ENCODE peak calls at places on chromosome 3, in nine cellular contexts. One of them, this sample, is unnamed.

GRCh38 chr3:190443257-190443656 is 6.4 kb downstream of the TMEM207 start:
- DNase-seq in esophagus squamous epithelium: no peak
- DNase-seq in A549: peak
- DNase-seq in uterus: no peak
- DNase-seq in adrenal gland: no peak
- DNase-seq in HepG2: peak
- DNase-seq in K562: no peak
- DNase-seq in suprapubic skin: no peak
- DNase-seq in ovary: no peak
- DNase-seq in this sample: no peak

GRCh38 chr3:9754678-9755077 is 4.9 kb downstream of the OGG1 start:
- DNase-seq in esophagus squamous epithelium: no peak
- DNase-seq in A549: no peak
- DNase-seq in uterus: no peak
- DNase-seq in adrenal gland: no peak
- DNase-seq in HepG2: no peak
- DNase-seq in K562: no peak
- DNase-seq in suprapubic skin: no peak
- DNase-seq in ovary: no peak
- DNase-seq in this sample: no peak

GRCh38 chr3:171791695-171792082 is 18.6 kb downstream of the PLD1 start:
- DNase-seq in esophagus squamous epithelium: no peak
- DNase-seq in A549: no peak
- DNase-seq in uterus: no peak
- DNase-seq in adrenal gland: no peak
- DNase-seq in HepG2: peak
- DNase-seq in K562: no peak
- DNase-seq in suprapubic skin: no peak
- DNase-seq in ovary: no peak
- DNase-seq in this sample: no peak

GRCh38 chr3:4421121-4421520 is 45.9 kb downstream of the SUMF1 start:
- DNase-seq in esophagus squamous epithelium: no peak
- DNase-seq in A549: peak
- DNase-seq in uterus: no peak
- DNase-seq in adrenal gland: no peak
- DNase-seq in HepG2: no peak
- DNase-seq in K562: peak
- DNase-seq in suprapubic skin: no peak
- DNase-seq in ovary: no peak
- DNase-seq in this sample: no peak

GRCh38 chr3:194575484-194576210 is 57.6 kb downstream of the TMEM44 start:
- DNase-seq in esophagus squamous epithelium: no peak
- DNase-seq in A549: peak
- DNase-seq in uterus: no peak
- DNase-seq in adrenal gland: no peak
- DNase-seq in HepG2: no peak
- DNase-seq in K562: peak
- DNase-seq in suprapubic skin: no peak
- DNase-seq in ovary: peak
- DNase-seq in this sample: no peak

GRCh38 chr3:24684506-24685023 is 189.9 kb upstream of the THRB start:
- DNase-seq in esophagus squamous epithelium: no peak
- DNase-seq in A549: no peak
- DNase-seq in uterus: no peak
- DNase-seq in adrenal gland: no peak
- DNase-seq in HepG2: no peak
- DNase-seq in K562: no peak
- DNase-seq in suprapubic skin: no peak
- DNase-seq in ovary: no peak
- DNase-seq in this sample: no peak

GRCh38 chr3:134772591-134772990 is 22.5 kb upstream of the EPHB1 start:
- DNase-seq in esophagus squamous epithelium: no peak
- DNase-seq in A549: no peak
- DNase-seq in uterus: no peak
- DNase-seq in adrenal gland: no peak
- DNase-seq in HepG2: no peak
- DNase-seq in K562: no peak
- DNase-seq in suprapubic skin: no peak
- DNase-seq in ovary: no peak
- DNase-seq in this sample: no peak

GRCh38 chr3:62149962-62150361 is 223.4 kb downstream of the FEZF2 start:
- DNase-seq in esophagus squamous epithelium: no peak
- DNase-seq in A549: no peak
- DNase-seq in uterus: no peak
- DNase-seq in adrenal gland: no peak
- DNase-seq in HepG2: no peak
- DNase-seq in K562: no peak
- DNase-seq in suprapubic skin: no peak
- DNase-seq in ovary: no peak
- DNase-seq in this sample: no peak

GRCh38 chr3:49295489-49296058 is 18.5 kb upstream of the C3orf62 start:
- DNase-seq in esophagus squamous epithelium: no peak
- DNase-seq in A549: peak
- DNase-seq in uterus: peak
- DNase-seq in adrenal gland: no peak
- DNase-seq in HepG2: peak
- DNase-seq in K562: peak
- DNase-seq in suprapubic skin: no peak
- DNase-seq in ovary: peak
- DNase-seq in this sample: no peak

GRCh38 chr3:10557783-10558373 is 52.5 kb upstream of the ATP2B2 start:
- DNase-seq in esophagus squamous epithelium: no peak
- DNase-seq in A549: peak
- DNase-seq in uterus: no peak
- DNase-seq in adrenal gland: peak
- DNase-seq in HepG2: no peak
- DNase-seq in K562: no peak
- DNase-seq in suprapubic skin: peak
- DNase-seq in ovary: no peak
- DNase-seq in this sample: no peak

GRCh38 chr3:70090322-70090913 is 90.9 kb downstream of the SAMMSON start:
- DNase-seq in esophagus squamous epithelium: no peak
- DNase-seq in A549: peak
- DNase-seq in uterus: no peak
- DNase-seq in adrenal gland: no peak
- DNase-seq in HepG2: no peak
- DNase-seq in K562: peak
- DNase-seq in suprapubic skin: no peak
- DNase-seq in ovary: no peak
- DNase-seq in this sample: no peak

GRCh38 chr3:14238356-14238755 is 59.7 kb downstream of the LSM3 start:
- DNase-seq in esophagus squamous epithelium: no peak
- DNase-seq in A549: no peak
- DNase-seq in uterus: no peak
- DNase-seq in adrenal gland: no peak
- DNase-seq in HepG2: no peak
- DNase-seq in K562: no peak
- DNase-seq in suprapubic skin: peak
- DNase-seq in ovary: peak
- DNase-seq in this sample: no peak

GRCh38 chr3:77871436-77871835 is 831.5 kb downstream of the ROBO2 start:
- DNase-seq in esophagus squamous epithelium: no peak
- DNase-seq in A549: no peak
- DNase-seq in uterus: no peak
- DNase-seq in adrenal gland: no peak
- DNase-seq in HepG2: no peak
- DNase-seq in K562: no peak
- DNase-seq in suprapubic skin: no peak
- DNase-seq in ovary: no peak
- DNase-seq in this sample: no peak

GRCh38 chr3:127412578-127413317 is 124.9 kb upstream of the PRR20G start:
- DNase-seq in esophagus squamous epithelium: no peak
- DNase-seq in A549: no peak
- DNase-seq in uterus: no peak
- DNase-seq in adrenal gland: peak
- DNase-seq in HepG2: no peak
- DNase-seq in K562: no peak
- DNase-seq in suprapubic skin: peak
- DNase-seq in ovary: peak
- DNase-seq in this sample: no peak

GRCh38 chr3:183825380-183826161 is at the start of gene MAP6D1:
- DNase-seq in esophagus squamous epithelium: no peak
- DNase-seq in A549: peak
- DNase-seq in uterus: no peak
- DNase-seq in adrenal gland: peak
- DNase-seq in HepG2: no peak
- DNase-seq in K562: no peak
- DNase-seq in suprapubic skin: peak
- DNase-seq in ovary: no peak
- DNase-seq in this sample: peak
- TF ChIP-seq POLR2A in esophagus squamous epithelium: no peak
- TF ChIP-seq POLR2A in A549: peak
- TF ChIP-seq POLR2A in uterus: no peak
- TF ChIP-seq POLR2A in adrenal gland: no peak
- TF ChIP-seq POLR2A in HepG2: no peak
- TF ChIP-seq POLR2A in K562: no peak
- TF ChIP-seq POLR2A in suprapubic skin: no peak
- TF ChIP-seq POLR2A in ovary: no peak
- TF ChIP-seq POLR2A in this sample: no peak

GRCh38 chr3:184337315-184337714 is at the start of gene FAM131A:
- DNase-seq in esophagus squamous epithelium: no peak
- DNase-seq in A549: no peak
- DNase-seq in uterus: peak
- DNase-seq in adrenal gland: peak
- DNase-seq in HepG2: no peak
- DNase-seq in K562: no peak
- DNase-seq in suprapubic skin: no peak
- DNase-seq in ovary: peak
- DNase-seq in this sample: peak

GRCh38 chr3:184336484-184337230 is 743 bp upstream of the FAM131A start:
- DNase-seq in esophagus squamous epithelium: no peak
- DNase-seq in A549: no peak
- DNase-seq in uterus: peak
- DNase-seq in adrenal gland: peak
- DNase-seq in HepG2: peak
- DNase-seq in K562: no peak
- DNase-seq in suprapubic skin: no peak
- DNase-seq in ovary: no peak
- DNase-seq in this sample: peak

GRCh38 chr3:184334470-184335158 is 2.8 kb upstream of the FAM131A start:
- DNase-seq in esophagus squamous epithelium: no peak
- DNase-seq in A549: peak
- DNase-seq in uterus: no peak
- DNase-seq in adrenal gland: peak
- DNase-seq in HepG2: no peak
- DNase-seq in K562: no peak
- DNase-seq in suprapubic skin: no peak
- DNase-seq in ovary: no peak
- DNase-seq in this sample: no peak

GRCh38 chr3:184335291-184335660 is 2.1 kb upstream of the FAM131A start:
- DNase-seq in esophagus squamous epithelium: no peak
- DNase-seq in A549: peak
- DNase-seq in uterus: no peak
- DNase-seq in adrenal gland: peak
- DNase-seq in HepG2: no peak
- DNase-seq in K562: no peak
- DNase-seq in suprapubic skin: no peak
- DNase-seq in ovary: no peak
- DNase-seq in this sample: peak

DNA sequence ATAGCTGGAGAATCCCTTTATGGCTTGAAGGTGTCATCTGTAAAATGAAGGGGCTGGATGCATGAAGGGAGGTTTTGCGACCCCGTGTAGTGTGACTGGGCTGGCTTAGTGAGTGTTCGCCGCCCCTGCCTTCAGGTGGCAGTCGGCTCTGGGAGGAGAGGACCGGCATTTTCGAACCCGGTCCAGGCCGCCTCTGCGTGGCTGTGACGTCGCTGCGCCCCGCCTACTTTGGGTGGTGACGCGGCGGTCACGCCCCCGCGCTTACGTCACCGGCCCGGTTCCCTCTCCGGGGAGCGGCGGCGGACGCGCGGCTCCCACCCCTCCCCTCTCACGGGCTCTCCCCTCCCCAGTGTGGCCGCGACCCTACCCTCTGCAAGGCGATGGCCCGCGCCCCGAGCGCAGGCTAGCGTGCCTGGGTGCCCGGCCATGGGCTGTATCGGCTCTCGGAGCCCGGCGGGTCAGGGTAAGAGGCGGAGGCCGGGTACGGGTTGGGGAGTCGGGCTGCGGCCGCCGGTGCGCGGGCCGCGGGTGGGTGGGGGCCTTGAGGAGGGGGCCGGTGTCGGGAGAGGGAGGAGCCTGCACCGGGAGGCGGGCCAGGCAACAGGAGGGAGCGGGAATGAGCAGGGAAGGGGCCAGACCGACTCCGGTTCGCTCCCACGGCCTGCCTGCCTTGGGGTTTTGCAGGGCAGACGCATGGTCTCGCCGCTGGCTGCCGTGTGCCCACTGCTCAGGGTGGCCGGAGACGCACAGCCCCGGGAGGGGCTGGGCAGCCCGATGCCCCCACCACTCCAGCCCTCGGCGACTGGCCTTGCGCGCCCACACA is 1.5 kb upstream of the FAM131A start:
- DNase-seq in esophagus squamous epithelium: peak
- DNase-seq in A549: peak
- DNase-seq in uterus: peak
- DNase-seq in adrenal gland: peak
- DNase-seq in HepG2: peak
- DNase-seq in K562: peak
- DNase-seq in suprapubic skin: peak
- DNase-seq in ovary: peak
- DNase-seq in this sample: peak
- H3K27ac ChIP-seq in esophagus squamous epithelium: peak
- H3K27ac ChIP-seq in A549: peak
- H3K27ac ChIP-seq in uterus: peak
- H3K27ac ChIP-seq in adrenal gland: peak
- H3K27ac ChIP-seq in HepG2: peak
- H3K27ac ChIP-seq in K562: peak
- H3K27ac ChIP-seq in suprapubic skin: peak
- H3K27ac ChIP-seq in ovary: peak
- H3K27ac ChIP-seq in this sample: peak

DNA sequence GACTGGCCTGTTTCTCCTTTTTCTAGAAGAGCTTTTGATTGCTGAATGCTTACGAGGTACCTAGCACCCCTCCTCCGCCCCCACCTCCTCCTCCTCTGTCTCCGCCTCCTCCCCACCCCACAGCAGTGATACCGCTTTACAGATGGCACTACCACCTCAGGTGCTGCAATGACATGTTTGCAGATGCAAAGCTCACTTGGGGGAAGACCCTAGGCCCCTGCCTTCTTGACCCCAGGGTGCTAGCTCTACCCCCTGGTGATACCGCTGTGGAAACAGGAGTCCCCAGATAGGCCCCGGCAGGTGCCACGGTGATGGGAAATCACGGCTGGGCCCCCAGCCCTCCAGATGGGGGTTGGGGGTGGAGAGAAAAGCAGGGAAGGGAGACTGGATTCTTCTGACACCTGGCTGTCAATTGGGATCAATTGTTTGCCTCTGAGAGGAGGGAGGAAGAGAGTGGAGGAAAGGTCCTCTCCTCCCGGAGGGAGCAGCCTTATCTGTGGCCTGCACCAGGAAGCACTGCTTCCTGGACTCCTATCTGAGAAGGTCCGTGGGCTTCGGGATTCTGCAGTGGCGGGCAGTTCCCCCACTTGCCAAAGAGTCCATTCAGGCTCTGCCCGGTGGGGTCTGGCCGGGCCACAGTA is 37.6 kb downstream of the DNASE1L3 start:
- DNase-seq in esophagus squamous epithelium: no peak
- DNase-seq in A549: no peak
- DNase-seq in uterus: no peak
- DNase-seq in adrenal gland: no peak
- DNase-seq in HepG2: peak
- DNase-seq in K562: peak
- DNase-seq in suprapubic skin: no peak
- DNase-seq in ovary: no peak
- DNase-seq in this sample: no peak
- TF ChIP-seq POLR2A in esophagus squamous epithelium: no peak
- TF ChIP-seq POLR2A in A549: no peak
- TF ChIP-seq POLR2A in uterus: no peak
- TF ChIP-seq POLR2A in adrenal gland: no peak
- TF ChIP-seq POLR2A in HepG2: no peak
- TF ChIP-seq POLR2A in K562: no peak
- TF ChIP-seq POLR2A in suprapubic skin: no peak
- TF ChIP-seq POLR2A in ovary: no peak
- TF ChIP-seq POLR2A in this sample: no peak

GRCh38 chr3:45566951-45567411 is 27.6 kb upstream of the LIMD1 start:
- DNase-seq in esophagus squamous epithelium: no peak
- DNase-seq in A549: no peak
- DNase-seq in uterus: no peak
- DNase-seq in adrenal gland: no peak
- DNase-seq in HepG2: no peak
- DNase-seq in K562: no peak
- DNase-seq in suprapubic skin: no peak
- DNase-seq in ovary: no peak
- DNase-seq in this sample: no peak
- H3K27ac ChIP-seq in esophagus squamous epithelium: no peak
- H3K27ac ChIP-seq in A549: no peak
- H3K27ac ChIP-seq in uterus: no peak
- H3K27ac ChIP-seq in adrenal gland: no peak
- H3K27ac ChIP-seq in HepG2: no peak
- H3K27ac ChIP-seq in K562: no peak
- H3K27ac ChIP-seq in suprapubic skin: no peak
- H3K27ac ChIP-seq in ovary: no peak
- H3K27ac ChIP-seq in this sample: no peak

This sample was measured in prostate gland.